ENCODE peak calls at places on chromosomes 3 and 15, in nine cellular contexts. G, D, N, T, P, Y, U, S and L are unnamed samples.

GRCh38 chr15:68407141-68407885 is 24.6 kb downstream of the ITGA11 start:
- DNase-seq in G (no peak), D (peak), N (no peak), T (peak), P (no peak), Y (no peak), U (no peak), S (no peak), L (peak)

GRCh38 chr3:167783781-167784180 is 48.3 kb downstream of the SERPINI1 start:
- DNase-seq in G (no peak), D (peak), N (no peak), T (no peak), P (no peak), Y (no peak), U (no peak), S (no peak), L (peak)

GRCh38 chr3:71268462-71268999 is 315.0 kb downstream of the FOXP1 start:
- DNase-seq in G (no peak), D (no peak), N (no peak), T (no peak), P (no peak), Y (no peak), U (no peak), S (no peak), L (no peak)

GRCh38 chr3:180375831-180376230 is 226.1 kb upstream of the TTC14 start:
- DNase-seq in G (no peak), D (no peak), N (no peak), T (no peak), P (no peak), Y (no peak), U (no peak), S (no peak), L (no peak)

GRCh38 chr3:59935025-59935424 is 885.2 kb upstream of the CFAP20DC start:
- DNase-seq in G (no peak), D (no peak), N (no peak), T (no peak), P (no peak), Y (no peak), U (no peak), S (no peak), L (no peak)

GRCh38 chr3:185272051-185272450 is 18.2 kb upstream of the EHHADH start:
- DNase-seq in G (no peak), D (no peak), N (no peak), T (no peak), P (no peak), Y (no peak), U (no peak), S (no peak), L (peak)

GRCh38 chr3:190543656-190544055 is 29.8 kb downstream of the IL1RAP start:
- DNase-seq in G (no peak), D (no peak), N (peak), T (no peak), P (no peak), Y (no peak), U (no peak), S (peak), L (no peak)

GRCh38 chr3:55162031-55162784 is 234.3 kb upstream of the LRTM1 start:
- DNase-seq in G (no peak), D (peak), N (peak), T (no peak), P (no peak), Y (no peak), U (no peak), S (peak), L (peak)

GRCh38 chr3:189392969-189393368 is 221.2 kb downstream of the TPRG1 start:
- DNase-seq in G (no peak), D (no peak), N (peak), T (no peak), P (peak), Y (peak), U (peak), S (peak), L (peak)

GRCh38 chr3:123385981-123386380 is 62.9 kb downstream of the ADCY5 start:
- DNase-seq in G (peak), D (no peak), N (peak), T (peak), P (no peak), Y (no peak), U (no peak), S (peak), L (no peak)

GRCh38 chr15:69414702-69415161 is 583 bp downstream of the KIF23 start:
- DNase-seq in G (peak), D (peak), N (peak), T (peak), P (peak), Y (peak), U (peak), S (peak), L (peak)

GRCh38 chr15:61051570-61052031 is 177.5 kb downstream of the RORA start:
- DNase-seq in G (peak), D (peak), N (peak), T (peak), P (peak), Y (no peak), U (peak), S (peak), L (peak)

GRCh38 chr3:53255775-53256703 is at the start of gene TKT:
- DNase-seq in G (peak), D (peak), N (peak), T (peak), P (peak), Y (peak), U (peak), S (peak), L (peak)

GRCh38 chr3:165206454-165207266 is 10.5 kb upstream of the SLITRK3 start:
- DNase-seq in G (peak), D (peak), N (peak), T (peak), P (peak), Y (peak), U (peak), S (peak), L (peak)

GRCh38 chr3:175057406-175057805 is 198.3 kb downstream of the NAALADL2 start:
- DNase-seq in G (no peak), D (no peak), N (no peak), T (no peak), P (no peak), Y (no peak), U (no peak), S (no peak), L (no peak)

GRCh38 chr3:142649996-142650693 is 54.0 kb downstream of the PLS1 start:
- DNase-seq in G (no peak), D (peak), N (no peak), T (no peak), P (no peak), Y (no peak), U (no peak), S (no peak), L (no peak)

GRCh38 chr3:45604999-45605398 is 10.4 kb downstream of the LIMD1 start:
- DNase-seq in G (no peak), D (no peak), N (no peak), T (no peak), P (no peak), Y (no peak), U (no peak), S (no peak), L (no peak)

GRCh38 chr15:86183765-86184491 is 104.3 kb downstream of the AGBL1 start:
- DNase-seq in G (no peak), D (no peak), N (no peak), T (no peak), P (no peak), Y (no peak), U (no peak), S (no peak), L (no peak)

GRCh38 chr3:56935821-56936220 is 124.6 kb upstream of the SPATA12 start:
- DNase-seq in G (no peak), D (no peak), N (no peak), T (no peak), P (no peak), Y (no peak), U (no peak), S (no peak), L (no peak)

GRCh38 chr3:79086514-79086913 is 681.3 kb downstream of the ROBO1 start:
- DNase-seq in G (peak), D (peak), N (peak), T (peak), P (peak), Y (no peak), U (peak), S (peak), L (peak)

GRCh38 chr3:100024520-100025303 is 89.6 kb downstream of the FILIP1L start:
- DNase-seq in G (peak), D (no peak), N (no peak), T (no peak), P (no peak), Y (no peak), U (no peak), S (no peak), L (peak)

GRCh38 chr3:23493846-23494245 is 290.7 kb downstream of the UBE2E2 start:
- DNase-seq in G (no peak), D (no peak), N (no peak), T (no peak), P (no peak), Y (no peak), U (no peak), S (no peak), L (no peak)

GRCh38 chr3:46353639-46354410 is at the start of gene CCR2:
- DNase-seq in G (no peak), D (no peak), N (no peak), T (no peak), P (no peak), Y (no peak), U (no peak), S (peak), L (no peak)

DNA sequence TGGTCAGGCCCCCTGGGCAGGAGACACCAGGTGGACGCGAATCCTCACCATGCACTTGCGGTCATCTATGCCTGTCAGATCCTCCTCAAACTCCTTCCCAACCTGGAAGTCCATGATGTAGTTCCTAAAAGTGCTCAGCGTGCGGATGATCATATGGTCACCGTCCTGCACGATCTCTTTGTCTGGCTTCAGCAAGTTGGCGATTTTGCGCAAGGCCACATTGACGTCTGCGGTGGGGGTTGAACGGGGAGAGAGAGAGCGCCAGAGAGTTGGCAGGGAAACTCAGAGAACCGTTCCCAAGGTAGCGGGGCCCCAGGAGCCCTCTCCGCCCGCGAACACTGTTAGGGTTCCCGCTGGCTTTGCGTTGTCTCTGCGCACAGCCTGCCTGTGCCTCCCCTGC is 809 bp downstream of the RBP1 start:
- DNase-seq in G (peak), D (no peak), N (no peak), T (peak), P (no peak), Y (no peak), U (peak), S (no peak), L (peak)
- H3K4me3 ChIP-seq in G (peak), D (peak), N (no peak), T (peak), P (peak), Y (peak), U (peak), S (peak), L (peak)

GRCh38 chr3:29850641-29851040 is 569.8 kb downstream of the RBMS3 start:
- DNase-seq in G (no peak), D (no peak), N (peak), T (no peak), P (no peak), Y (no peak), U (no peak), S (no peak), L (no peak)
- TF ChIP-seq CTCF in G (no peak), D (no peak), N (peak), T (no peak), P (no peak), Y (no peak), U (no peak), S (no peak), L (no peak)

GRCh38 chr3:197734667-197735318 is 1.9 kb downstream of the RUBCN start:
- DNase-seq in G (no peak), D (no peak), N (no peak), T (no peak), P (no peak), Y (no peak), U (peak), S (no peak), L (no peak)

GRCh38 chr3:197737749-197738462 is 1.2 kb upstream of the RUBCN start:
- DNase-seq in G (no peak), D (no peak), N (no peak), T (no peak), P (no peak), Y (no peak), U (no peak), S (no peak), L (no peak)

GRCh38 chr3:197736491-197737318 is at the start of gene RUBCN:
- DNase-seq in G (peak), D (peak), N (peak), T (peak), P (peak), Y (peak), U (peak), S (peak), L (peak)

GRCh38 chr3:197736010-197736490 is 654 bp downstream of the RUBCN start:
- DNase-seq in G (no peak), D (no peak), N (no peak), T (no peak), P (peak), Y (no peak), U (peak), S (peak), L (no peak)

DNA sequence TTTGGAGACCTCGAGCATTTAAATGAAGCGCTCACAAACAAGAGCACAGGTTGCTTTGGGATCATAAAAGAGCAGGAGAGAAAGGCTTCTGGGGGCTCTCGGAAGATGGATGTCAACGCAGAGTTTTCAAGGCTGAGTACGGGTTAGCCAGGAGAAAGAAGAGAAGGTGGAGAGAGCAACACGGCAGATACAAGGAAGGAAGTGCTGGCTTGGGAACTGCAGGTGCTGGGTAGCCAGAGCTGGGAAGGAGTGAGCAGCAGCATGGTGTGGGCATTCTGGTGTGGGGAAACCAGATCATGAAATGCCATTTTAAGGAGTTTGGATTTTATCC is 580 bp upstream of the RUBCN start:
- DNase-seq in G (no peak), D (no peak), N (no peak), T (no peak), P (no peak), Y (no peak), U (no peak), S (no peak), L (no peak)
- H3K4me3 ChIP-seq in G (peak), D (peak), N (peak), T (peak), P (peak), Y (peak), U (peak), S (peak), L (peak)

GRCh38 chr3:28268989-28269388 is 27.6 kb downstream of the CMC1 start:
- DNase-seq in G (no peak), D (no peak), N (no peak), T (no peak), P (no peak), Y (no peak), U (no peak), S (no peak), L (no peak)
- TF ChIP-seq CTCF in G (no peak), D (peak), N (peak), T (no peak), P (no peak), Y (no peak), U (no peak), S (no peak), L (peak)